ENCODE peak calls at places on chromosomes 4 and X, in nine cellular contexts. C is stomach; L is cardiac muscle cell; S is right cardiac atrium; O is naive thymus-derived CD4-positive, alpha-beta T cell; Z is aorta; Y is effector memory CD4-positive, alpha-beta T cell; D is heart left ventricle; E is neural progenitor cell. M is an unnamed sample. For H3K4me1 and H3K9me3, the result is how much of the 10 kb centered on the place peaks cover.

GRCh38 chr4:38979081-38979480 is 53.1 kb downstream of the TMEM156 start:
- DNase-seq in C (no peak), L (no peak), S (no peak), O (no peak), Z (no peak), Y (no peak), D (no peak), E (no peak), M (no peak)

GRCh38 chr4:122700178-122700725 is 32.3 kb upstream of the BBS12 start:
- DNase-seq in C (no peak), L (peak), S (peak), O (no peak), Z (no peak), Y (no peak), D (peak), E (no peak), M (peak)

GRCh38 chr4:60619531-60620305 is 580.4 kb upstream of the ADGRL3 start:
- DNase-seq in C (no peak), L (no peak), S (no peak), O (no peak), Z (no peak), Y (no peak), D (no peak), E (no peak), M (no peak)

GRCh38 chrX:134604701-134605271 is 53.5 kb downstream of the PLAC1 start:
- DNase-seq in C (peak), L (peak), S (peak), O (no peak), Z (no peak), Y (no peak), D (peak), E (no peak), M (peak)

GRCh38 chr4:16655140-16655539 is 243.3 kb downstream of the LDB2 start:
- DNase-seq in C (no peak), L (no peak), S (no peak), O (no peak), Z (no peak), Y (no peak), D (no peak), E (no peak), M (no peak)

GRCh38 chrX:100615015-100615414 is 21.6 kb downstream of the TSPAN6 start:
- DNase-seq in C (no peak), L (peak), S (no peak), O (peak), Z (no peak), Y (no peak), D (no peak), E (peak), M (peak)

GRCh38 chrX:149939271-149940014 is 1.2 kb upstream of the EOLA2 start:
- DNase-seq in C (peak), L (peak), S (peak), O (peak), Z (peak), Y (peak), D (peak), E (peak), M (peak)

GRCh38 chrX:23817979-23818336 is 35.0 kb downstream of the SAT1 start:
- DNase-seq in C (no peak), L (no peak), S (no peak), O (no peak), Z (no peak), Y (no peak), D (no peak), E (no peak), M (no peak)

GRCh38 chrX:103716967-103717366 is 6.3 kb downstream of the TMEM31 start:
- DNase-seq in C (no peak), L (peak), S (no peak), O (no peak), Z (peak), Y (no peak), D (no peak), E (no peak), M (no peak)

GRCh38 chr4:77699731-77700210 is 94.2 kb downstream of the CXCL13 start:
- DNase-seq in C (no peak), L (peak), S (no peak), O (no peak), Z (no peak), Y (no peak), D (no peak), E (peak), M (no peak)

GRCh38 chrX:86348669-86349068 is 200.4 kb downstream of the DACH2 start:
- DNase-seq in C (no peak), L (no peak), S (no peak), O (no peak), Z (no peak), Y (no peak), D (no peak), E (peak), M (no peak)

GRCh38 chrX:57918750-57919436 is 8.6 kb upstream of the ZXDA start:
- DNase-seq in C (peak), L (peak), S (peak), O (peak), Z (peak), Y (no peak), D (no peak), E (no peak), M (peak)

GRCh38 chr4:23934915-23935314 is 45.1 kb upstream of the PPARGC1A start:
- DNase-seq in C (peak), L (peak), S (peak), O (no peak), Z (peak), Y (no peak), D (peak), E (no peak), M (peak)

GRCh38 chrX:27599928-27600327 is 9.8 kb downstream of the DCAF8L2 start:
- DNase-seq in C (no peak), L (peak), S (no peak), O (no peak), Z (no peak), Y (no peak), D (no peak), E (no peak), M (no peak)

GRCh38 chr4:38290360-38290759 is 330.2 kb downstream of the PTTG2 start:
- DNase-seq in C (no peak), L (peak), S (no peak), O (no peak), Z (no peak), Y (no peak), D (no peak), E (no peak), M (no peak)

GRCh38 chr4:48483006-48483776 is at the start of gene SLC10A4:
- DNase-seq in C (no peak), L (no peak), S (peak), O (no peak), Z (no peak), Y (no peak), D (no peak), E (peak), M (no peak)

GRCh38 chrX:133984857-133985163 is 584 bp downstream of the GPC3 start:
- DNase-seq in C (no peak), L (no peak), S (no peak), O (no peak), Z (no peak), Y (no peak), D (no peak), E (no peak), M (no peak)

GRCh38 chrX:115650449-115650848 is 89.5 kb downstream of the PLS3 start:
- DNase-seq in C (no peak), L (peak), S (no peak), O (no peak), Z (no peak), Y (no peak), D (no peak), E (no peak), M (no peak)

GRCh38 chrX:29926659-29927058 is 288.7 kb upstream of the MAGEB2 start:
- DNase-seq in C (no peak), L (no peak), S (no peak), O (no peak), Z (no peak), Y (no peak), D (no peak), E (no peak), M (no peak)

GRCh38 chr4:24889991-24890390 is 22.9 kb downstream of the CCDC149 start:
- DNase-seq in C (no peak), L (no peak), S (no peak), O (no peak), Z (no peak), Y (no peak), D (no peak), E (no peak), M (no peak)

GRCh38 chr4:39062094-39062493 is at the start of gene KLHL5:
- DNase-seq in C (no peak), L (no peak), S (no peak), O (no peak), Z (no peak), Y (no peak), D (no peak), E (peak), M (no peak)

GRCh38 chr4:140099993-140100392 is 54.0 kb downstream of the MAML3 start:
- DNase-seq in C (no peak), L (no peak), S (peak), O (no peak), Z (peak), Y (peak), D (peak), E (no peak), M (peak)
- H3K4me1 ChIP-seq in C (under half), L (under half), S (under half), O (under half), Z (under half), Y (under half), D (half or more), E (under half), M (under half)

GRCh38 chr4:96108146-96108545 is 268.3 kb downstream of the PDHA2 start:
- DNase-seq in C (no peak), L (peak), S (no peak), O (no peak), Z (no peak), Y (no peak), D (no peak), E (no peak), M (no peak)

GRCh38 chr4:96099031-96099430 is 259.1 kb downstream of the PDHA2 start:
- DNase-seq in C (no peak), L (peak), S (no peak), O (no peak), Z (no peak), Y (no peak), D (no peak), E (no peak), M (no peak)

GRCh38 chr4:96097693-96098092 is 257.8 kb downstream of the PDHA2 start:
- DNase-seq in C (no peak), L (no peak), S (no peak), O (no peak), Z (no peak), Y (no peak), D (no peak), E (no peak), M (no peak)

GRCh38 chr4:96102541-96103018 is 262.7 kb downstream of the PDHA2 start:
- DNase-seq in C (no peak), L (peak), S (no peak), O (no peak), Z (no peak), Y (no peak), D (no peak), E (no peak), M (no peak)

DNA sequence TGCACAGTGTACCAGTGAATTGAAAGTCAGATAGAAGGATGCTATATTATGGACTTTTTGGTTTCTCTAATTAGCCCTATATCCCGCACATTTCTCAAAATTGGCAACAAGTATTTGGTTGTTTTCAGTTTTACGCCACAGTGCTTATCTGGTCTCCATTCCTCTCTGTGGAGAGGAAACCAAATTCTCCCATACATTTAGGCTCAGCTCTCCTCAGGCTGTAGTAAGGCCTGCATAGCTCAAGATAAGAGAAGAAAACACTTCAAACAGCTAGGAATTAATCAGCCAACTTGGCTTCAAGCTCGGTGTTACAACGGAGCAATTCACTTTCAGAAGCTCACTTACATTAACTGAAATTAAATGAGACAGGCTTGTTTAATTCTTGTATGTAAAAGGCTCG is 263.2 kb downstream of the PDHA2 start:
- DNase-seq in C (no peak), L (peak), S (no peak), O (no peak), Z (no peak), Y (no peak), D (no peak), E (no peak), M (no peak)
- H3K27ac ChIP-seq in C (no peak), L (peak), S (no peak), O (no peak), Z (no peak), Y (no peak), D (no peak), E (no peak), M (peak)

DNA sequence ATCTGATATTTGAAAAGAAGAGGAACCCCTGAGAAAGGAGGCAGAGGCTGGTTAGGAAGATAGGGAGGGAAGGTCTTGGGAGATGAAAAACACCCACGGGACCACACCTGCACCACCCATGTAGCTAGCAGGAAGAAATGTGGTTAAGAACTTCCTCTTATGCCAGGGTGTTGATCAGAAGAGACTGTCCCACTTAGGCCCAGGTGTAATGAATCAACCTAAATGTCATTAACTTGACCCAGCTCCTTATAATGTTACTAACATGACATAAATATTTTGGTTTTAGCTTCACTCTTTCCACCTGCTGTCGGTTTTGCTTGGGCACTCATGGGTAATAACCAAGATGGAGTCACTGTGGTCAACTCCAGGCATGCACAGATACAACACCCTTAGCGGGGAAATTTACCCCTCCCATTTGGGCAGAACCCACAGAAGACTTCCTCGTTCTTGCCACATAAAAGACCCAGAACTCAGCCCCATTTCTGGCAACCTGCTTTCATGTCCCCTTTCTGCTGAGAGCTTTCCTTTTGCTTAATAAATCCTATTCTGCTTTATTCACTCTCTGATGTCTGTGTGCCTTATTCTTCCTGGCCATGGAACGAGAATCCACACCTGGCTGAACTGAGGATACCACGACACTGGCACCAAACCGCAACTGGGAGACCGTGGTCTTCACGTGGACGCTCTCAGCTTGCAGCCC is 46.8 kb downstream of the ZNF141 start:
- DNase-seq in C (no peak), L (no peak), S (no peak), O (no peak), Z (no peak), Y (no peak), D (no peak), E (no peak), M (no peak)
- H3K9me3 ChIP-seq in C (half or more), L (under half), S (under half), O (under half), Z (under half), Y (half or more), D (under half), E (under half), M (half or more)

DNA sequence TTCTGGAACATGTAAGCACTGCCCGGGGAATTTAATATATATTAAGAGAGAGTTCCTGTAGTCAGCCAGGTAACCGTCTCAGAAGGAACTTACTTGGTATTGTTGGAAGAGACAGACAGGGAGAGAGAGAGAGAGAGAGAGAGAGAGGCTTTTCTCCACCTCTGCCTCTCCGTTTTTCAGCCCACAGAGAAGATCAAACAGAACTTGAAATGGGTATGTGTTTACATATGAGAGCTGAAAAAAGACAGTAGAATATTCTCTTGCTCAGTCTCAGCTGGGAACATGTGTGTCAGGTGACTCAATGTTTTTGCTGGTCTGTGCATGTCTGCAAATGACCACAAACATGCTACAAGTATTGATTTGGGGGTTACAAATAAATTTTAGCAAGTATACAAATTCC is 81.9 kb downstream of the MAGED1 start:
- DNase-seq in C (no peak), L (no peak), S (no peak), O (no peak), Z (no peak), Y (no peak), D (no peak), E (no peak), M (no peak)
- H3K4me1 ChIP-seq in C (under half), L (under half), S (under half), O (under half), Z (under half), Y (under half), D (under half), E (under half), M (under half)

GRCh38 chr4:169348541-169348940 is 77.8 kb upstream of the SH3RF1 start:
- DNase-seq in C (no peak), L (no peak), S (no peak), O (no peak), Z (no peak), Y (no peak), D (no peak), E (no peak), M (no peak)

GRCh38 chr4:169346840-169347239 is 76.1 kb upstream of the SH3RF1 start:
- DNase-seq in C (no peak), L (no peak), S (no peak), O (no peak), Z (no peak), Y (no peak), D (no peak), E (no peak), M (no peak)

GRCh38 chr4:169342906-169343560 is 72.3 kb upstream of the SH3RF1 start:
- DNase-seq in C (no peak), L (no peak), S (no peak), O (no peak), Z (no peak), Y (no peak), D (no peak), E (no peak), M (no peak)

GRCh38 chr4:169342159-169342865 is 71.6 kb upstream of the SH3RF1 start:
- DNase-seq in C (peak), L (no peak), S (no peak), O (no peak), Z (no peak), Y (no peak), D (no peak), E (no peak), M (no peak)

DNA sequence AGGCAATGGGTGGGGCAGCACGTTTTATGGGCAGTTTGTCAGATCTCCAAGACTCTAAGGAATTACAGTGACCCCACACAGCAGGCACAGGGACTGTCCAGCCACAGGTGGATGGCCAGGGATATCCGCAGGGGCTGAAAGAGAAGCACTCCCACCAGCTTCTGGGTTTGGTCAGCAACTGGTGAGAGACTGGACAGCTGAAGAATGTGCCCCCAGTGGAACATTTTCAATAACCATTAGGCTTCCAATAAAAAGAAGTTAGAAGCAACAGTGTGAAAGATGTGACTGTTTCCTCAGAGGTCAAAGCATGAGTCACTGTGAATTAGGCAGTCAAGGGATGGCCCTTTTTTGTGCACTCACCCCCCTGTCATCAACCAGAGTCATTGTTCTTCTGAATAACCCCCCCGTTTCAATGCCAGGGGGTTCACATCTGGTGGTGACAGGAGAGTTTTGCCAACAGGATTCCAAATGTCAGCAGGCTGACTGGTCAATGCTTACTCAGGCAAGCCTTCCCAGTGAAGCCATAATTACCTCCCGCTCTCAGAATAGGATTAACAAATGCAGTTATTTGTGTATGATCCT is 74.5 kb upstream of the SH3RF1 start:
- DNase-seq in C (no peak), L (peak), S (no peak), O (no peak), Z (no peak), Y (no peak), D (no peak), E (no peak), M (no peak)
- H3K27ac ChIP-seq in C (no peak), L (no peak), S (no peak), O (no peak), Z (no peak), Y (no peak), D (no peak), E (no peak), M (no peak)

GRCh38 chr4:152817331-152817730 is 37.6 kb downstream of the ARFIP1 start:
- DNase-seq in C (no peak), L (peak), S (no peak), O (no peak), Z (no peak), Y (no peak), D (no peak), E (no peak), M (no peak)
- H3K9me3 ChIP-seq in C (under half), L (under half), S (under half), O (under half), Z (under half), Y (under half), D (under half), E (under half), M (under half)

DNA sequence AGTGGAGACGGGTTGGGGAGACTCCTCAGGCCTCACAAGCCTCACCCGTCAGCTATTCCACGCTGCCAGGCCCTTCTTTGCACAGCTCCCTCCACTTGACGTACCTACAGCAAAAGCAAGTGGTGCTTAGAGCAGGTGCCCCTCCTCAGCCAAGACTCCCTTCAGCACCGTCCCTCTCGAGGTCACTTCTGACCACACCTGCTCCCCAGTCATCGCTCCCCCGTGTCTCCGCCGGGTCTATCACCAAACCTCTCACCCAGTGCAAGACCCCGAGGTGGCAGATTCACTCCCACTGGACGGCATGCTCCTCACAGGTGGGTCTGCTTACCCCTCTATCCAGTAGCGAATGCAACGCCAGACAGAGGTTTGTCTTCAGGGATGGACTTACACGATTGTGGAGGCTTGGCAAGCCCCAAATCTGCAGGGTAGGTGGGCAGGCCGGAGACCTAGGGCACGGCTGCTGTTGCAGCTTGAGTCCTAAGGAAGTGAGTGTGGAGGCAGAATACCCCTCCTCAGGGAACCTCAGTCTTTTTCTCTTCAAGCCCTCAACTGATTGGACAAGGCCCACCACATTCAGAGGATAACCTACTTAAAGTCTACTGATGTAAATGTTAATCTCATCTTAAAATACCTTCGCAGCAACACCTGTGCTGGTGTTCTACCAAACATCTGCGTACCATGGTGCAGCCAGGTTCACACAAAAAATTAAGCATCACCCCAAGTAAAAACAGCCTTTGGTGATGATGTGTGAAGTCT is 14.5 kb upstream of the HELT start:
- DNase-seq in C (no peak), L (no peak), S (no peak), O (no peak), Z (no peak), Y (no peak), D (no peak), E (no peak), M (no peak)
- H3K4me1 ChIP-seq in C (under half), L (under half), S (under half), O (under half), Z (under half), Y (under half), D (under half), E (under half), M (under half)

M was measured in heart right ventricle.